ENCODE peak calls at places on chromosome 14, in four cellular contexts. C is neural crest cell, Y is astrocyte of the spinal cord, H is cardiac muscle cell. O is an unnamed sample.

GRCh38 chr14:99517643-99518381 is 36.6 kb downstream of the CCNK start:
- DNase-seq in C (no peak), Y (no peak), H (no peak), O (peak; percentile 88)

GRCh38 chr14:87179936-87180335 is 813.0 kb downstream of the GALC start:
- DNase-seq in C (no peak), Y (peak; percentile 2), H (no peak), O (no peak)

GRCh38 chr14:58061581-58061980 is 90.4 kb downstream of the ARMH4 start:
- DNase-seq in C (no peak), Y (no peak), H (no peak), O (no peak)

GRCh38 chr14:71448431-71449315 is 483.6 kb upstream of the RGS6 start:
- DNase-seq in C (no peak), Y (no peak), H (no peak), O (no peak)

GRCh38 chr14:51365241-51365940 is 125.3 kb downstream of the TMX1 start:
- DNase-seq in C (no peak), Y (no peak), H (no peak), O (no peak)

GRCh38 chr14:76472199-76472723 is 96.3 kb downstream of the ESRRB start:
- DNase-seq in C (no peak), Y (no peak), H (no peak), O (no peak)

GRCh38 chr14:101120636-101121398 is 217.3 kb upstream of the RTL1 start:
- DNase-seq in C (no peak), Y (peak; percentile 25), H (no peak), O (no peak)

GRCh38 chr14:90827919-90828610 is 11.8 kb upstream of the TTC7B start:
- DNase-seq in C (peak; percentile 85), Y (peak; percentile 84), H (peak; percentile 93), O (no peak)

GRCh38 chr14:75140620-75141019 is 13.8 kb upstream of the NEK9 start:
- DNase-seq in C (no peak), Y (no peak), H (no peak), O (no peak)

GRCh38 chr14:71300474-71301359 is 393.5 kb downstream of the PCNX1 start:
- DNase-seq in C (no peak), Y (no peak), H (no peak), O (no peak)

GRCh38 chr14:71231521-71232393 is 324.5 kb downstream of the PCNX1 start:
- DNase-seq in C (no peak), Y (no peak), H (no peak), O (no peak)

GRCh38 chr14:55125403-55125802 is 3.6 kb upstream of the LGALS3 start:
- DNase-seq in C (no peak), Y (no peak), H (no peak), O (no peak)

GRCh38 chr14:56172571-56172971 is 54.4 kb downstream of the PELI2 start:
- DNase-seq in C (no peak), Y (peak; percentile 82), H (no peak), O (no peak)

GRCh38 chr14:69739486-69739885 is 27.5 kb upstream of the SRSF5 start:
- DNase-seq in C (no peak), Y (no peak), H (no peak), O (no peak)

GRCh38 chr14:24710403-24711063 is 76.5 kb upstream of the GZMB start:
- DNase-seq in C (peak; percentile 51), Y (peak; percentile 47), H (peak; percentile 59), O (no peak)

GRCh38 chr14:55129086-55129427 is at the start of gene LGALS3:
- DNase-seq in C (no peak), Y (peak; percentile 52), H (peak; percentile 80), O (no peak)

DNA sequence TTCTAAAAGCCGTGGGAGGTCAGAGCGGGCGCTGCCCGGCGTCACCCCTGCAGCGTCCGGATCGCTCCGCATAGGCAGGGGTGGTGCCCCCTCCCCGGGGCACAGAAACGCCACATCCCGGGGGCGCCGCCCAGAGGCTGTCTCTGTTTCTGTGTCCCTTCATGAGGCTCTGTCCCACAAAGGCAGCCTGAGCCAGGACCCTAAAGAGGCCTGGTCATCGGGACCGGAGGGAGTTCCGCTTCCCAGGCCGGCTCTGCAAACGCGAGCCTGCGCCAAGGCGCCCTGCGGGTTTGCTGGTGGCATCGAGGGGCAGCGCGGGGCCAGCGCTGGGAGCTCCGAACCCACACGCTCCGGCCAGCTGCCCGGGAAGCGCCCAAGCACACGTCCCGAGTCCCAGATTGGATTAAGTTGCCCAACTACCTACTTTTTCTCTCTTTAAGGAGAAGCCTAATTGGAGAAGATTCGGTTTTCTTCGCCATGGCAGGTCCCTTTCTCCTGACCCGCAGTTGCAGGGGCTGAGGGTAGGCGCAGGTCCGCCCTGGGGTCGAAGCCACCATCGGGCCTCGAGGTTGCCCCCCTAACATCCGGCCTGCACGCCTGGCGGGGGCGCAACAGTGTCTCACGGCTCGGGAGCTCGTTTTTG is 421.7 kb downstream of the VRK1 start:
- DNase-seq in C (peak; percentile 43), Y (peak; percentile 1), H (peak; percentile 59), O (no peak)
- TF ChIP-seq CTCF in C (peak; percentile 20), Y (no peak), H (no peak), O (peak; percentile 21)

GRCh38 chr14:103618999-103619398 is 10.0 kb upstream of the KLC1 start:
- DNase-seq in C (no peak), Y (peak; percentile 30), H (no peak), O (no peak)

GRCh38 chr14:103616635-103617300 is 12.2 kb upstream of the KLC1 start:
- DNase-seq in C (no peak), Y (no peak), H (no peak), O (no peak)

GRCh38 chr14:103607822-103608221 is 21.2 kb upstream of the KLC1 start:
- DNase-seq in C (no peak), Y (no peak), H (no peak), O (no peak)

GRCh38 chr14:103611215-103611614 is 17.8 kb upstream of the KLC1 start:
- DNase-seq in C (no peak), Y (no peak), H (no peak), O (no peak)

DNA sequence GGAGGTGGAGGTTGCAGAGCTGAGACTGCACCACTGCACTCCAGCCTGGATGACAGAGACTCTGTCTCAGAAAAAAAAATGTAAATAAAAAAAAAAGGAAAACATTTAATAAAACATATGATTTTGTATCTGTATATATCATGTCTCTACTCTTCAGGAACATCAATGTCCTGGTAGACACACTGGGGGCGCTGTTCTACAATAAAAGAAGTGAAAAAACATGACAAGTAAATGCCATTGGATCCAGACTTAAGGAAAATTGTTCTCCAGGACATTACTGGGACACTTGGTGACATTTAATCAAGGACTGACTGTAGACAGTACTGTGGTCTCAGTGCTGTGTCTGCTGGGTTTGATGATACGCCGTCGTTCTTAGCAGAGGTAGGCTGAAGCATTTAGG is 15.5 kb upstream of the KLC1 start:
- DNase-seq in C (no peak), Y (no peak), H (no peak), O (no peak)
- TF ChIP-seq CTCF in C (no peak), Y (no peak), H (no peak), O (no peak)

GRCh38 chr14:33849455-33849801 is 101.4 kb downstream of the EGLN3 start:
- DNase-seq in C (no peak), Y (no peak), H (no peak), O (no peak)
- TF ChIP-seq CTCF in C (no peak), Y (no peak), H (no peak), O (no peak)

GRCh38 chr14:63493246-63493645 is 49.9 kb downstream of the PPP2R5E start:
- DNase-seq in C (no peak), Y (no peak), H (peak; percentile 34), O (no peak)
- TF ChIP-seq CTCF in C (no peak), Y (peak; percentile 19), H (peak; percentile 10), O (peak; percentile 46)

GRCh38 chr14:106843376-106843775 is 1317.0 kb downstream of the TMEM121 start:
- DNase-seq in C (no peak), Y (no peak), H (no peak), O (no peak)

GRCh38 chr14:106844608-106845285 is 1318.4 kb downstream of the TMEM121 start:
- DNase-seq in C (no peak), Y (no peak), H (no peak), O (no peak)

GRCh38 chr14:106841701-106842100 is 1315.3 kb downstream of the TMEM121 start:
- DNase-seq in C (no peak), Y (no peak), H (no peak), O (no peak)

GRCh38 chr14:106843951-106844483 is 1317.6 kb downstream of the TMEM121 start:
- DNase-seq in C (no peak), Y (no peak), H (no peak), O (no peak)

GRCh38 chr14:106842687-106843086 is 1316.3 kb downstream of the TMEM121 start:
- DNase-seq in C (no peak), Y (no peak), H (no peak), O (no peak)
- TF ChIP-seq CTCF in C (no peak), Y (no peak), H (no peak), O (no peak)

GRCh38 chr14:64801800-64802199 is 77.9 kb downstream of the SPTB start:
- DNase-seq in C (peak; percentile 45), Y (peak; percentile 20), H (peak; percentile 49), O (no peak)
- TF ChIP-seq CTCF in C (peak; percentile 51), Y (peak; percentile 53), H (peak; percentile 32), O (peak; percentile 80)

GRCh38 chr14:59664741-59665140 is 88.1 kb upstream of the CCDC175 start:
- DNase-seq in C (no peak), Y (peak; percentile 29), H (no peak), O (no peak)
- TF ChIP-seq CTCF in C (no peak), Y (no peak), H (no peak), O (no peak)

GRCh38 chr14:72904840-72905561 is 11.1 kb upstream of the DPF3 start:
- DNase-seq in C (peak; percentile 57), Y (peak; percentile 83), H (peak; percentile 83), O (no peak)
- TF ChIP-seq CTCF in C (peak; percentile 95), Y (peak; percentile 90), H (peak; percentile 94), O (peak; percentile 96)

O was measured in chondrocyte.